ENCODE peak calls at places on chromosomes 4 and X, in four cellular contexts. X, O, H and K are unnamed samples.

GRCh38 chr4:8917868-8918783 is 46.5 kb upstream of the HMX1 start:
- DNase-seq in O (peak), H (peak), X (peak), K (no peak)

GRCh38 chrX:120560405-120560841 is 339 bp downstream of the CUL4B start:
- DNase-seq in H (no peak), X (no peak), O (no peak), K (no peak)

GRCh38 chrX:17405225-17405969 is 30.4 kb downstream of the NHS start:
- DNase-seq in H (no peak), X (no peak), O (no peak), K (no peak)

GRCh38 chr4:75880278-75880677 is 22.0 kb downstream of the PPEF2 start:
- DNase-seq in X (no peak), O (no peak), H (no peak), K (no peak)

GRCh38 chrX:150693782-150694574 is 782 bp downstream of the MTMR1 start:
- DNase-seq in O (peak), X (peak), H (peak), K (no peak)

GRCh38 chrX:39850630-39851152 is 247.1 kb downstream of the BCOR start:
- DNase-seq in H (peak), O (peak), X (no peak), K (no peak)

GRCh38 chrX:107751127-107751526 is 24.5 kb downstream of the TSC22D3 start:
- DNase-seq in X (no peak), H (no peak), O (no peak), K (no peak)

GRCh38 chrX:10190367-10190766 is 33.6 kb downstream of the CLCN4 start:
- DNase-seq in H (peak), O (peak), X (no peak), K (no peak)

GRCh38 chrX:41664307-41665299 is 24.2 kb upstream of the GPR34 start:
- DNase-seq in X (no peak), O (no peak), H (no peak), K (no peak)

GRCh38 chr4:156686120-156686519 is 285.5 kb downstream of the PDGFC start:
- DNase-seq in X (no peak), H (peak), O (no peak), K (no peak)

GRCh38 chr4:23034726-23035125 is 342.0 kb downstream of the GBA3 start:
- DNase-seq in X (no peak), O (no peak), H (no peak), K (no peak)

GRCh38 chrX:69605521-69605920 is 10.4 kb upstream of the EDA start:
- DNase-seq in X (no peak), H (no peak), O (no peak), K (no peak)

GRCh38 chr4:42904986-42905385 is 12.5 kb downstream of the GRXCR1 start:
- DNase-seq in O (no peak), X (no peak), H (no peak), K (no peak)

GRCh38 chr4:75544870-75545269 is 11.0 kb upstream of the ODAPH start:
- DNase-seq in H (no peak), X (no peak), O (no peak), K (no peak)

GRCh38 chr4:142351958-142352357 is 494.1 kb downstream of the INPP4B start:
- DNase-seq in H (no peak), O (no peak), X (no peak), K (no peak)

GRCh38 chrX:19866626-19867410 is 20.6 kb downstream of the SH3KBP1 start:
- DNase-seq in H (no peak), O (no peak), X (no peak), K (no peak)

GRCh38 chrX:960821-961220 is 251.6 kb downstream of the CRLF2 start:
- DNase-seq in X (no peak), H (no peak), O (no peak), K (no peak)

GRCh38 chrX:2502668-2503519 is 2.1 kb upstream of the DHRSX start:
- DNase-seq in O (peak), H (no peak), X (no peak), K (no peak)

GRCh38 chr4:56276547-56276946 is 110.7 kb downstream of the AASDH start:
- DNase-seq in X (no peak), O (no peak), H (no peak), K (no peak)

GRCh38 chrX:10570601-10571000 is 49.8 kb downstream of the MID1 start:
- DNase-seq in H (no peak), O (no peak), X (no peak), K (no peak)

GRCh38 chrX:16739574-16739973 is 20.2 kb downstream of the SYAP1 start:
- DNase-seq in X (no peak), O (no peak), H (no peak), K (no peak)

GRCh38 chr4:119044919-119045318 is 90.7 kb upstream of the MYOZ2 start:
- DNase-seq in H (no peak), O (no peak), X (no peak), K (no peak)

GRCh38 chr4:64799751-64800150 is 390.5 kb upstream of the TECRL start:
- DNase-seq in X (no peak), O (no peak), H (no peak), K (no peak)

GRCh38 chrX:29666361-29666760 is 549.0 kb upstream of the MAGEB2 start:
- DNase-seq in H (no peak), O (no peak), X (no peak), K (no peak)

GRCh38 chr4:149589826-149590225 is 225.8 kb downstream of the IQCM start:
- DNase-seq in X (no peak), H (no peak), O (no peak), K (no peak)

GRCh38 chr4:56772134-56772533 is 49.4 kb downstream of the SPINK2 start:
- DNase-seq in H (no peak), O (no peak), X (no peak), K (no peak)

GRCh38 chrX:115650916-115651315 is 89.9 kb downstream of the PLS3 start:
- DNase-seq in H (peak), O (peak), X (no peak), K (peak)

GRCh38 chrX:111465664-111466063 is 45.8 kb upstream of the SERTM2 start:
- DNase-seq in O (no peak), H (no peak), X (no peak), K (no peak)

GRCh38 chr4:7708981-7709380 is 230.7 kb downstream of the AFAP1 start:
- DNase-seq in X (no peak), H (no peak), O (no peak), K (no peak)

GRCh38 chr4:40628888-40629287 is 776 bp downstream of the RBM47 start:
- DNase-seq in X (no peak), O (no peak), H (no peak), K (no peak)

GRCh38 chr4:40626183-40626990 is 3.3 kb downstream of the RBM47 start:
- DNase-seq in X (no peak), O (no peak), H (no peak), K (no peak)

GRCh38 chr4:40630335-40631021 is 814 bp upstream of the RBM47 start:
- DNase-seq in X (peak), H (peak), O (no peak), K (peak)

GRCh38 chr4:40629401-40630334 is at the start of gene RBM47:
- DNase-seq in O (no peak), H (peak), X (peak), K (no peak)

DNA sequence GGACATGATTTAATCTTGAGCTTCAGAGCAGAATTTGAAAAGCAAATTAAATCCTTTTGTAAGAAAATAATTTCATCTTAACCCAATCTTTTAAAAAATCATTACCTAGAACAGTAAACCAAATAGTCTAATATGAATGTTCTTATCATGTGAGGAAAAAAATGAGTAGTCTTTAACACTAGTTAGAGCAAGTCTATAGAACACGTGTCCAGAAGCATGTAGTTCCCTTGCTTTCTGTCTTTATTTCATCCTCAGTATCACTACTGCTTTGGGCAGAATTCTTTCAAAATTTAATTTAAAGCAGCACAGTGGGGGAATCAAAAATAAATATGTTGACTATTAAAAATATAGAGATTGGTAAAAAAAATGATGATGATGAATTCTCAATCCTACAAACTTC is 2.1 kb downstream of the RBM47 start:
- DNase-seq in X (no peak), O (no peak), H (no peak), K (no peak)
- H3K4me2 ChIP-seq in X (peak), O (no peak), H (peak), K (peak)

GRCh38 chr4:117267317-117267716 is 181.9 kb upstream of the TRAM1L1 start:
- DNase-seq in O (no peak), H (no peak), X (no peak), K (no peak)

DNA sequence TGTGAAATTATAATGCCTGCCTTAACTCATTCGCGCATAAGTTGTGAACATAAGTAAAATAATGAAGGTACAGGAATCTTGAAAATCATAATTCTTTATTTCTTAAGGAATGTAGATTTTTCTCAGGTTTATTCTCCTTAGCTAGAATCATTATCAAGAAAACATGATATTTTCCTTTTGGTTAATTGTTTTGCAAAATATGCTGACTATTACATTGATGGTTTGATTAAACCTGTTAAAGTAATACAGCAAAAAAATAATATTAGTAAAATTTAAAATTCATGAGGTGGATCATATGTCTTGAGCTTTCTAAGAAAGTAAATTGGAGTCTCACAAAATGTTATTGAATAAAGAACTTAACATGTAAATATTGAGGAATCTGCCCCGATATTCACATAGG is 178.7 kb upstream of the TRAM1L1 start:
- DNase-seq in O (no peak), H (no peak), X (no peak), K (no peak)
- TF ChIP-seq RFX5 in O (no peak), H (no peak), X (no peak), K (no peak)

DNA sequence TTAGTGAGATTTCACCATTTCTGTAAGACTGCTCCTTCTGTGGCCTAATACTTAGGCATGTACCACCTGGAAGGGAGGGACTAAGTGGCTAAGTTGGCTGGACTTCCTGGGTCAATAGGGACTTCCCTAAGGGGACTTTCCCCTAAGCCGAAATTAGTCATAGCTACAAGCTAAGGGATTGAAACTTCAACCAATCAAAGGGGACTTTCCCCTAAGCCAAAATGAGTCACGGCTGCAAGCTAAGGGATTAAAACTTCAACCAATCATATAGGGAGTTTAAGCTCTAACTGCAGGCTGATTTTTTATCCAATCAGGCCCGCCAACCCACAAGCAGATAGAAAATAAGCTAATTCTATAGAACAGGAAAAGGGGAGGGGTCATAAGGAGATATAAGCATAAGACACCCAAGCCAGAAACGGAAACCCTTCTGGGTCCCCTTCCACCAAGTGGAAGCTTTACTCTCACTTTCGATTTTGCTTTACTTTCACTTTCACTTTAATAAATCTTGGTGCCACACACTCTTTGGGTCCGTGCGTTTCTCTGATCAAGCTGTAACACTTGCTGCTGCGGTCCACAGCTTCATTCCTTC is 382.8 kb downstream of the KLHL4 start:
- DNase-seq in H (no peak), O (no peak), X (no peak), K (peak)
- TF ChIP-seq NRF1 in H (no peak), O (no peak), X (no peak), K (no peak)

GRCh38 chr4:168832746-168833575 is 177.1 kb downstream of the CBR4 start:
- DNase-seq in X (no peak), H (peak), O (no peak), K (no peak)

GRCh38 chr4:168826620-168827019 is 183.4 kb downstream of the CBR4 start:
- DNase-seq in H (no peak), X (no peak), O (no peak), K (no peak)

GRCh38 chr4:168831585-168831918 is 178.5 kb downstream of the CBR4 start:
- DNase-seq in X (no peak), H (peak), O (no peak), K (no peak)

GRCh38 chr4:168831919-168832745 is 177.9 kb downstream of the CBR4 start:
- DNase-seq in X (peak), H (peak), O (peak), K (no peak)

GRCh38 chr4:168830777-168831512 is 179.1 kb downstream of the CBR4 start:
- DNase-seq in X (no peak), H (peak), O (no peak), K (no peak)
- H3K4me2 ChIP-seq in X (peak), H (peak), O (no peak), K (no peak)

GRCh38 chrX:131821945-131822622 is 201.0 kb upstream of the STK26 start:
- DNase-seq in O (no peak), H (peak), X (no peak), K (peak)
- TF ChIP-seq RFX5 in O (no peak), H (no peak), X (no peak), K (no peak)

GRCh38 chrX:134659761-134660160 is 1.5 kb upstream of the PLAC1 start:
- DNase-seq in X (no peak), O (no peak), H (no peak), K (no peak)

GRCh38 chrX:134660627-134661026 is 2.4 kb upstream of the PLAC1 start:
- DNase-seq in X (no peak), H (no peak), O (no peak), K (no peak)

GRCh38 chrX:134661295-134661694 is 3.0 kb upstream of the PLAC1 start:
- DNase-seq in X (no peak), O (no peak), H (no peak), K (no peak)

GRCh38 chrX:134658002-134658401 is 269 bp downstream of the PLAC1 start:
- DNase-seq in H (no peak), O (no peak), X (no peak), K (no peak)

GRCh38 chrX:134658421-134658896 is at the start of gene PLAC1:
- DNase-seq in H (no peak), O (no peak), X (no peak), K (no peak)
- TF ChIP-seq NRF1 in H (no peak), O (no peak), X (no peak), K (no peak)

GRCh38 chrX:13937370-13938052 is 92.2 kb downstream of the GEMIN8 start:
- DNase-seq in O (no peak), H (peak), X (no peak), K (no peak)

GRCh38 chrX:13940646-13941045 is 89.0 kb downstream of the GEMIN8 start:
- DNase-seq in X (no peak), H (no peak), O (no peak), K (no peak)

GRCh38 chrX:13938053-13938765 is 91.5 kb downstream of the GEMIN8 start:
- DNase-seq in H (peak), X (no peak), O (no peak), K (no peak)

GRCh38 chrX:13938766-13939530 is 90.7 kb downstream of the GEMIN8 start:
- DNase-seq in O (no peak), H (no peak), X (no peak), K (no peak)

DNA sequence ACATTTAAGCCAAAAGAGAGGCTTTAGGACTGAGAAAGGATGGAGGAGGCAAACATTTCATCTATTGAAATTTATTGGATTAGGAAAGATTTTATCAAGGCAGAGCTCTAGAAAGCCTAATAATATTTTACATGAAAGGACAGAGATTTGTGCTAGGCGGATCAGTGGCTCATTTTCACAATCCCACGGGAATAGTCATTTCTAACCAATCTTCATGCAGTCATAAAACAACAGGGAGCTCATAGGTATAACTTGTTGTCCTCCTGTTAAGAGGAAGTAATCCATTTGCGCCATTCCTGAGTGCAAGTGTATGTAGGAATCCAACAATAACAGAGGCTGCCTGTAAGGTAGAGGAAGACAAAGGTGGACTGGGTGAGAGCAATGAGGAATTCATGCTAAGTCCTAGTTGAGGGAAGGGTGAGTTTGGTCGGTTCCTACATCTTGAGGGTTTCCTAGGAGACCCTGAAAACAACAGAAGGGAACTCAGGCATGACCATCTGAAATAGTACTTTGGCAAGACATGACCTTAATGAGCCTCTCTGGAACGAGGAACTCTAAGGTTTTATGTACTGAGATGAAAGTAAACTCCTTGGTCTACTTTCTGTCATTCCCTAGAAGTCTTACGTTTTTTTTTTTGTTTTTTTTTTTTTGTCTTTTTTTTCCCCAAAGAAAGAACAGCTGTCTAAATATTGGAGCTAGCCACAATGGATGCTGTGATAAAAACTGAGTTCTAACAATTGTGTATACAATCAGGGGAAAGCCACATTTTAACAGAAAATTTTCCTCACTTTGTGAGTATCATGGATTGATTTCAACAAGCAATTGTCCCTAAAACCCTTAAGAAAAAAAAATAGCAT is 89.7 kb downstream of the GEMIN8 start:
- DNase-seq in O (no peak), H (no peak), X (no peak), K (no peak)
- H3K4me2 ChIP-seq in O (no peak), H (no peak), X (peak), K (no peak)

DNA sequence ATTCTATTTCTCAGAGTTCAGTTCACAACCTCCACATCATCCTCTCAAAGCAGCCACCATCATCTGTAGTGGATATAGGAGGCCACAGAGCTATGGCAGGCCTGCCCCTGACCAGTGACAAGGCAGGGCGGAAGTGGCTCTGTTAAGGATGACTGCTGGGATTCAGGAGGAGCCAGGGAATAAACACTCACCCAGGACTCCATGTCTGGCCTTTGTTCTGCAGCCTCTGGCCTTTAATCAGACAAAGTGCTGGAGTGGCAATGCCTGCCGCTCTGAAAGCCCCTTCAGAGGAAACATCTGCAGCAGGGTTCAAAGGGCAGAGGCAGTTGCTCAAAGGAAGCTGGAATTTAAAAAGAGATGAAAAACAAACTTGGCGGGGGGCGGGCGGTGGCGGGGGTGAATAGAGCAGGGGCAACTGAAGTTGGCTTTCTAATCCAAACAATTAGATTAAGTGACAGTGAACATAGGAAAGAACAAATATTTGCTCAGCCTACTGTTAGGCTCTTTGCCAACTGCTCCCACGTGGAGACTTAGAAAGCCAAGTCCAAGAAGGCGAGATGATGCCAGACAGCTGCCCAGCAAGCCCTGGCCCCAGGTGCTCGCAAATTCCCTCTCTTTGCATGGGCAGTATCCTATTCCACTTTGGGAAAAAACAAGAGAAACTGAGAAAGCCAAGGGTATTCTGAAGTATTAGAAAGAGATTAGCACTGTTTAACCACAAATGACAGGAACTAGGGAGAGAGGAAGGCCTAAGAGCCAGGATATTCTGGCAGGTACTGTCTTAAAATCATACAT is 5.5 kb downstream of the MPP1 start:
- DNase-seq in H (no peak), O (no peak), X (no peak), K (no peak)
- TF ChIP-seq RFX5 in H (no peak), O (no peak), X (no peak), K (no peak)